ENCODE peak calls at places on chromosomes 5 and 9, in five cellular contexts. T, B, H, I and W are unnamed samples. For H3K9me3, the result is how much of the 10 kb centered on the place peaks cover.

GRCh38 chr5:65734921-65735320 is 12.9 kb downstream of the NLN start:
- DNase-seq in T (no peak), B (no peak), H (no peak), I (no peak), W (no peak)

GRCh38 chr5:90055831-90056328 is 353.7 kb downstream of the CETN3 start:
- DNase-seq in T (peak), B (no peak), H (no peak), I (no peak), W (no peak)

GRCh38 chr5:51691538-51691937 is 308.3 kb downstream of the ISL1 start:
- DNase-seq in T (no peak), B (no peak), H (no peak), I (no peak), W (no peak)

GRCh38 chr9:87119328-87119881 is 172.1 kb upstream of the GAS1 start:
- DNase-seq in T (no peak), B (peak), H (peak), I (peak), W (no peak)

GRCh38 chr5:104942735-104943134 is 1380.1 kb upstream of the NUDT12 start:
- DNase-seq in T (no peak), B (no peak), H (no peak), I (no peak), W (no peak)

GRCh38 chr9:113505963-113506624 is 42.6 kb downstream of the RGS3 start:
- DNase-seq in T (no peak), B (no peak), H (no peak), I (no peak), W (no peak)

GRCh38 chr9:99004115-99004514 is 60.4 kb downstream of the COL15A1 start:
- DNase-seq in T (no peak), B (no peak), H (no peak), I (no peak), W (no peak)

GRCh38 chr9:120928720-120929389 is 2.3 kb upstream of the TRAF1 start:
- DNase-seq in T (peak), B (peak), H (peak), I (peak), W (peak)

GRCh38 chr5:31783246-31783645 is 144.3 kb downstream of the PDZD2 start:
- DNase-seq in T (no peak), B (no peak), H (no peak), I (no peak), W (no peak)

GRCh38 chr9:20226345-20226744 is 396.0 kb downstream of the MLLT3 start:
- DNase-seq in T (no peak), B (no peak), H (no peak), I (no peak), W (no peak)

GRCh38 chr5:168311061-168311566 is 19.7 kb downstream of the WWC1 start:
- DNase-seq in T (no peak), B (no peak), H (peak), I (no peak), W (no peak)

GRCh38 chr9:2837915-2838314 is 6.0 kb downstream of the PUM3 start:
- DNase-seq in T (peak), B (peak), H (no peak), I (no peak), W (no peak)

GRCh38 chr5:139769477-139769876 is 26.1 kb upstream of the PSD2 start:
- DNase-seq in T (no peak), B (no peak), H (no peak), I (no peak), W (no peak)

GRCh38 chr9:134350416-134350994 is 24.2 kb downstream of the RXRA start:
- DNase-seq in T (no peak), B (peak), H (no peak), I (no peak), W (no peak)

GRCh38 chr5:66554211-66554610 is 42.0 kb upstream of the MAST4 start:
- DNase-seq in T (no peak), B (no peak), H (no peak), I (no peak), W (no peak)

GRCh38 chr5:167721926-167722440 is 569.5 kb upstream of the WWC1 start:
- DNase-seq in T (no peak), B (peak), H (no peak), I (no peak), W (no peak)

GRCh38 chr5:138245717-138246116 is 28.7 kb downstream of the GFRA3 start:
- DNase-seq in T (no peak), B (no peak), H (no peak), I (no peak), W (no peak)

GRCh38 chr9:37395229-37395628 is 27.3 kb upstream of the GRHPR start:
- DNase-seq in T (no peak), B (no peak), H (no peak), I (no peak), W (no peak)

GRCh38 chr9:135814421-135814820 is 92.9 kb downstream of the CAMSAP1 start:
- DNase-seq in T (no peak), B (no peak), H (no peak), I (no peak), W (no peak)

GRCh38 chr9:128420651-128421473 is at the start of gene CERCAM:
- DNase-seq in T (peak), B (peak), H (peak), I (peak), W (no peak)

GRCh38 chr9:4665357-4665756 is 923 bp downstream of the SPATA6L start:
- DNase-seq in T (peak), B (peak), H (no peak), I (no peak), W (no peak)

GRCh38 chr9:125514468-125514867 is 192.5 kb downstream of the MAPKAP1 start:
- DNase-seq in T (no peak), B (no peak), H (no peak), I (no peak), W (no peak)

GRCh38 chr5:80620206-80620605 is 34.2 kb upstream of the MSH3 start:
- DNase-seq in T (no peak), B (no peak), H (no peak), I (no peak), W (no peak)

GRCh38 chr5:154190652-154191304 is at the start of gene GALNT10:
- DNase-seq in T (peak), B (peak), H (peak), I (peak), W (peak)

GRCh38 chr9:33289501-33289900 is 815 bp upstream of the NFX1 start:
- DNase-seq in T (no peak), B (peak), H (no peak), I (no peak), W (no peak)

GRCh38 chr9:93585259-93585658 is 8.9 kb downstream of the PHF2 start:
- DNase-seq in T (no peak), B (no peak), H (no peak), I (no peak), W (no peak)

GRCh38 chr9:13143281-13143680 is 136.2 kb downstream of the MPDZ start:
- DNase-seq in T (no peak), B (no peak), H (no peak), I (no peak), W (no peak)

GRCh38 chr9:35611230-35611797 is 6.3 kb downstream of the TESK1 start:
- DNase-seq in T (peak), B (peak), H (peak), I (peak), W (peak)

GRCh38 chr5:14061106-14061505 is 82.0 kb upstream of the TRIO start:
- DNase-seq in T (peak), B (peak), H (no peak), I (no peak), W (no peak)

GRCh38 chr5:144203750-144204596 is 33.3 kb downstream of the KCTD16 start:
- DNase-seq in T (peak), B (peak), H (peak), I (no peak), W (no peak)

GRCh38 chr9:137050570-137050969 is 3.3 kb downstream of the ENTPD2 start:
- DNase-seq in T (no peak), B (no peak), H (no peak), I (no peak), W (no peak)

GRCh38 chr5:147617191-147617606 is 107.3 kb upstream of the DPYSL3 start:
- DNase-seq in T (no peak), B (no peak), H (no peak), I (no peak), W (no peak)

GRCh38 chr5:58929726-58930125 is 346.9 kb downstream of the RAB3C start:
- DNase-seq in T (no peak), B (no peak), H (no peak), I (no peak), W (no peak)

DNA sequence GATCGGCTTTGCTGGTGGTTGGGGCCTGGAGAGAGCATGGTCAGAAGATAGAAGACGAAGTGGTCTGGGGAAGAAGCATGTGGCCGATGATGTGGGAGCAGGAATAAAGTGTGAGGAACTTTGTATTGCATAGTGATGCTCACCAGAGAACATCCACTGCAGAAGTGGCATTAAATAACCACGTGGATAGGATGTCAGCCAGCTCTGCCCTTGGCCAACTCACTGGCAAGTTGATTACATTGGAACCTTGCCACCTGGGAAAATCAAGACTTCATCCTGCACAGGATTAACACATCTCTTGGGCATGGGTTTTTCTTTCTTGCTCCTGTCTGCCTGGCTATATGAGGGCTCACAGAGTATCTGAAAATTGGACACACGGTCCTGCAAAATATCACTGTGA is 217.4 kb downstream of the DMRT2 start:
- DNase-seq in T (no peak), B (no peak), H (peak), I (no peak), W (no peak)
- H3K9me3 ChIP-seq in T (under half), B (under half), H (under half), I (under half), W (under half)

GRCh38 chr5:18008940-18009339 is 374.7 kb downstream of the TAF11L14 start:
- DNase-seq in T (no peak), B (no peak), H (no peak), I (no peak), W (no peak)

GRCh38 chr5:18000744-18001143 is 366.5 kb downstream of the TAF11L14 start:
- DNase-seq in T (no peak), B (no peak), H (no peak), I (no peak), W (no peak)

GRCh38 chr5:18003312-18003711 is 369.1 kb downstream of the TAF11L14 start:
- DNase-seq in T (no peak), B (no peak), H (no peak), I (no peak), W (no peak)

DNA sequence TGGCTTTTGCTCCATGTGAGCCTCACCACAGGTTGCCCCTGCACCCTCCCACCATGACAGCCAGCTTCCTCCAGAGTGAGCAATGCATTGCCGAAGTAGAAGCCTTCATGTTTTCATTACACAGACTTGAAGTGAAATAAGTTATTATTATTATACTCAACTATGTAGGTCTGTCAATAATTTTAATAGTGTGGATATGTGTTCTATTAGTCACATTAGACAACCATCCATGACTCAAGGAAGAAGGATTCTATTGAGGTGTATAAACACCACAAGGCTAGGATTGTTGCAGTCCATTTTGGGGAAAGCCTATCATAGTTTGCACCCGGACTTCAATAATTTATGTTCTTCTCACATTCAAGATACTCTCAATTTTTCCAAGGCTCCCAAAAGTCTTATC is 369.5 kb downstream of the TAF11L14 start:
- DNase-seq in T (no peak), B (no peak), H (no peak), I (no peak), W (no peak)
- H3K9me3 ChIP-seq in T (under half), B (under half), H (under half), I (under half), W (under half)

GRCh38 chr5:141236516-141237313 is 8.5 kb upstream of the PCDHB15 start:
- DNase-seq in T (no peak), B (no peak), H (no peak), I (no peak), W (no peak)

GRCh38 chr5:141245250-141245717 is at the start of gene PCDHB15:
- DNase-seq in T (peak), B (peak), H (no peak), I (no peak), W (no peak)

GRCh38 chr5:141241496-141241895 is 3.7 kb upstream of the PCDHB15 start:
- DNase-seq in T (no peak), B (no peak), H (no peak), I (no peak), W (no peak)
- H3K9me3 ChIP-seq in T (under half), B (under half), H (half or more), I (under half), W (under half)

GRCh38 chr5:148924817-148925216 is 98.4 kb downstream of the ADRB2 start:
- DNase-seq in T (no peak), B (no peak), H (peak), I (no peak), W (no peak)
- H3K9me3 ChIP-seq in T (under half), B (under half), H (under half), I (under half), W (under half)

GRCh38 chr5:3518576-3518975 is 77.1 kb upstream of the IRX1 start:
- DNase-seq in T (no peak), B (no peak), H (no peak), I (no peak), W (no peak)
- H3K9me3 ChIP-seq in T (under half), B (under half), H (under half), I (under half), W (under half)

GRCh38 chr5:124203308-124203707 is 543.1 kb downstream of the ZNF608 start:
- DNase-seq in T (no peak), B (no peak), H (no peak), I (no peak), W (no peak)

GRCh38 chr5:124212949-124213348 is 533.5 kb downstream of the ZNF608 start:
- DNase-seq in T (no peak), B (no peak), H (no peak), I (no peak), W (no peak)

GRCh38 chr5:124210106-124210918 is 536.1 kb downstream of the ZNF608 start:
- DNase-seq in T (no peak), B (no peak), H (no peak), I (no peak), W (no peak)

GRCh38 chr5:124206540-124206939 is 539.9 kb downstream of the ZNF608 start:
- DNase-seq in T (no peak), B (no peak), H (no peak), I (no peak), W (no peak)

DNA sequence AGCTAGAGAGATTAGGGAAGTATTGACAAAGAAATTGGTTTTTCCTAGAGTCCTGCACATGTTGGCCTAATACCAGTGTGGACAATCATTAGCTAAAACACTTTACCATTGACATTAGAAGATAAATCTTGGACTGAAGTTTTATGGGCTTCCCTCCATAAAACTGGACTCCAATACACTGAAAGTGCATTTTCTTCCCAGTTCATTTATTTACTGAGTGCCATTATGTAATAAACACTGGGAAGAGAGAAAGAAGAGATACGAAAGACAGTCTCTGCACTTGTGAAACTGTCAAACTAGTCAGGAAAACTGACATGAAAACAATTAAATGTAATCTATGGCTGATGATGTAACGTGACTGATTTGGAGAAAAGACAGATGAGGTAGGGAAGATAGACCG is 539.3 kb downstream of the ZNF608 start:
- DNase-seq in T (no peak), B (no peak), H (no peak), I (no peak), W (no peak)
- H3K9me3 ChIP-seq in T (under half), B (under half), H (under half), I (under half), W (under half)

GRCh38 chr5:121500262-121500792 is 351.4 kb upstream of the FTMT start:
- DNase-seq in T (no peak), B (no peak), H (no peak), I (no peak), W (no peak)

DNA sequence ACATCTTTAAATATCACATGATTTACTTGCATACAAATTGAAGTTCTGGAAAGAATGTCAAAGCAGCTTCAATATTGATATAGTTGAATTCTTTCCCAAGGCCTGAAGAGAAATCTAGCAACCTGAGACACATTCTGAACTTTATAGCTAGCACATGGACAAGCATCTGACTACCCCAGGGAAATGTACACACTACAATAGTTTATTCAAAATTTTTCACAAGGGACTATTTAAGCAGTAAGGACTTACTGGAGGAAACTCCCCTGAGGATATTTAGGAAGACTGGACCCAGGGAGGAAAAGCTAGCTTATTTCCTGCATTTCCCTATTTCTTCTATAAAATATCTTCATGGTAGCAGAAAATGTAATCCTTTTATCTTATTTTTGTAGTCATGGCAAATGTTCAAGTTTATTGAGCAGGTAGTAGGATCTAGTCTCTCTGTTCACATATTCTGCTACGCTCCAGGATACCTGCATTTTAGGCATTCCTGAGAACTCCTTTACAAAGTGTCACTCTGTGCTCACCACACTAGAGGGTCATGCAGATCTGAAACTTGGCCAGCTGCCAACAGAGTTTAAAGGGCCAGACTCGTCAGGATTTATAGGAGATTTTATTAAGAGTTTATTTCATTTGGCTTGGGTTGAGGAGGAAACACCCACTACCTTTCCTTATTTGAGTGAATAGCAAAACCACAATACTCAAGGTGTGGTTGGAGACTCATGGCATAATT is 348.4 kb upstream of the FTMT start:
- DNase-seq in T (peak), B (peak), H (peak), I (no peak), W (no peak)
- H3K9me3 ChIP-seq in T (under half), B (under half), H (under half), I (under half), W (under half)

DNA sequence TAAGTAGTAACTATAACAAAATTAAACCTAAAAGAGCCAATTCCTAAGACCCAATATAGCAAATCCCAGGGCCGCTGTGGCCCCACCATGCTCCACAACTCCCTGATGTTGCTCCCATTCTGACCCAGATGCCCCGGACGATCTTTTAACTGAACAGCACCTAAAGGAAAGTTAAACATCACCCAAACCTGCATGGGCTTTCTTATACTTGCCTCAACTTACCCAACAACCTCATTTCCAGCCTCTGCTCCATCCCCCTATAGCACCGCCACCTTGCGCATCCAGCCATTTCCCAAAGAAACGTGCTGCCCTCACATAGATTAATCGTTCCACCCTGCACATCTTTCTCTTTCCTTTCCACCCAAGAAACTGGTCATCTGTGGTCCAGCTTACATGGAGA is 54.6 kb downstream of the ZNF354C start:
- DNase-seq in T (no peak), B (no peak), H (peak), I (no peak), W (no peak)
- H3K9me3 ChIP-seq in T (under half), B (under half), H (half or more), I (under half), W (under half)

GRCh38 chr5:57745676-57746075 is 263.1 kb upstream of the ACTBL2 start:
- DNase-seq in T (no peak), B (no peak), H (no peak), I (no peak), W (no peak)
- H3K9me3 ChIP-seq in T (under half), B (under half), H (under half), I (under half), W (under half)

GRCh38 chr5:141306630-141307029 is 2.8 kb upstream of the SLC25A2 start:
- DNase-seq in T (no peak), B (no peak), H (no peak), I (no peak), W (no peak)
- H3K9me3 ChIP-seq in T (half or more), B (under half), H (half or more), I (half or more), W (under half)